ENCODE peak calls at places on chromosomes 1 and 21, in five cellular contexts. Q is glutamatergic neuron, X is fibroblast of lung, C is fibroblast of villous mesenchyme, Z is A549. O is an unnamed sample.

GRCh38 chr21:39510240-39510639 is 58.5 kb downstream of the SH3BGR start:
- DNase-seq in Z (no peak), C (no peak), X (no peak), Q (no peak), O (no peak)

GRCh38 chr21:44296916-44297315 is 2.9 kb upstream of the PFKL start:
- DNase-seq in C (no peak), Q (no peak), X (no peak), Z (no peak), O (no peak)

GRCh38 chr1:171460018-171460585 is 25.2 kb upstream of the PRRC2C start:
- DNase-seq in X (no peak), C (no peak), Z (no peak), Q (no peak), O (no peak)

GRCh38 chr1:213560226-213560625 is 427.5 kb upstream of the PROX1 start:
- DNase-seq in C (no peak), Q (no peak), Z (no peak), X (no peak), O (no peak)

GRCh38 chr1:212566522-212567479 is 41.8 kb upstream of the ATF3 start:
- DNase-seq in Z (peak; percentile 66), C (peak; percentile 90), Q (peak; percentile 27), X (peak; percentile 93), O (peak; percentile 50)

GRCh38 chr1:230542054-230542453 is 100.2 kb upstream of the COG2 start:
- DNase-seq in Z (no peak), Q (no peak), X (no peak), C (peak; percentile 20), O (no peak)

GRCh38 chr1:244160455-244161020 is 109.5 kb downstream of the ZBTB18 start:
- DNase-seq in C (no peak), Z (no peak), Q (no peak), X (no peak), O (no peak)

GRCh38 chr1:175818929-175819328 is 75.5 kb upstream of the TNR start:
- DNase-seq in X (no peak), Q (no peak), C (no peak), Z (no peak), O (no peak)

GRCh38 chr1:4091996-4092395 is 191.9 kb upstream of the C1orf174 start:
- DNase-seq in X (no peak), C (no peak), Q (no peak), Z (no peak), O (no peak)

GRCh38 chr1:231334079-231334666 is 3.5 kb downstream of the EXOC8 start:
- DNase-seq in Z (no peak), X (no peak), Q (no peak), C (no peak), O (no peak)

GRCh38 chr21:33640697-33641338 is 723 bp downstream of the CRYZL1 start:
- DNase-seq in Q (peak; percentile 39), X (peak; percentile 28), C (peak; percentile 31), Z (peak; percentile 14), O (no peak)

GRCh38 chr1:230171337-230172015 is 104.4 kb downstream of the GALNT2 start:
- DNase-seq in Z (no peak), X (peak; percentile 49), C (no peak), Q (no peak), O (no peak)

GRCh38 chr1:152946248-152946647 is 758 bp upstream of the SPRR5 start:
- DNase-seq in Q (no peak), Z (no peak), X (no peak), C (no peak), O (no peak)

GRCh38 chr1:172473302-172473701 is 29.4 kb upstream of the PIGC start:
- DNase-seq in Z (no peak), Q (no peak), X (no peak), C (no peak), O (no peak)

GRCh38 chr1:182995894-182996293 is 27.3 kb upstream of the LAMC1 start:
- DNase-seq in Z (no peak), C (no peak), X (no peak), Q (no peak), O (no peak)
- TF ChIP-seq CTCF in Z (no peak), C (no peak), X (no peak), Q (no peak), O (no peak)

GRCh38 chr1:40182956-40183710 is 21.9 kb downstream of the RLF start:
- DNase-seq in C (peak; percentile 57), Z (peak; percentile 39), Q (no peak), X (peak; percentile 58), O (peak; percentile 19)
- TF ChIP-seq CTCF in C (peak; percentile 60), Z (peak; percentile 45), Q (no peak), X (peak; percentile 36), O (peak; percentile 39)

GRCh38 chr1:226406401-226406881 is 1.5 kb downstream of the PARP1 start:
- DNase-seq in C (peak; percentile 41), X (peak; percentile 21), Z (peak; percentile 17), Q (no peak), O (no peak)
- TF ChIP-seq CTCF in C (no peak), X (no peak), Z (no peak), Q (no peak), O (no peak)

GRCh38 chr1:26287033-26287711 is 7.3 kb downstream of the SH3BGRL3 start:
- DNase-seq in C (no peak), Z (no peak), Q (peak; percentile 42), X (no peak), O (no peak)
- TF ChIP-seq CTCF in C (no peak), Z (no peak), Q (no peak), X (no peak), O (no peak)

GRCh38 chr1:164534863-164535590 is 24.0 kb upstream of the PBX1 start:
- DNase-seq in Z (no peak), Q (no peak), X (no peak), C (no peak), O (no peak)
- TF ChIP-seq CTCF in Z (no peak), Q (no peak), X (no peak), C (no peak), O (no peak)

GRCh38 chr1:204826970-204827369 is 43.7 kb upstream of the NFASC start:
- DNase-seq in Q (no peak), X (no peak), Z (peak; percentile 50), C (no peak), O (peak; percentile 47)
- TF ChIP-seq CTCF in Q (no peak), X (peak; percentile 23), Z (peak; percentile 34), C (peak; percentile 12), O (no peak)